ENCODE peak calls at places on chromosomes 11 and 22, in five cellular contexts. V is transverse colon, O is upper lobe of left lung, I is breast epithelium, T is stomach. A is an unnamed sample.

GRCh38 chr22:26994801-26995200 is 337.4 kb downstream of the MIAT start:
- DNase-seq in V (no peak), O (no peak), I (no peak), T (no peak), A (no peak)

GRCh38 chr11:131688056-131688693 is 317.8 kb downstream of the NTM start:
- DNase-seq in V (peak), O (peak), I (no peak), T (peak), A (peak)

GRCh38 chr22:16789860-16790493 is 35.2 kb downstream of the XKR3 start:
- DNase-seq in V (no peak), O (no peak), I (no peak), T (no peak), A (no peak)

GRCh38 chr11:128889657-128890213 is 1.4 kb upstream of the KCNJ5 start:
- DNase-seq in V (no peak), O (no peak), I (no peak), T (no peak), A (no peak)

GRCh38 chr11:86688398-86689179 is 16.2 kb upstream of the ME3 start:
- DNase-seq in V (no peak), O (no peak), I (no peak), T (no peak), A (no peak)

GRCh38 chr11:123590296-123590912 is 64.0 kb downstream of the SCN3B start:
- DNase-seq in V (peak), O (no peak), I (no peak), T (peak), A (no peak)

GRCh38 chr11:128627666-128628342 is 40.4 kb upstream of the ETS1 start:
- DNase-seq in V (no peak), O (no peak), I (no peak), T (no peak), A (peak)

GRCh38 chr22:41596776-41597634 is 7.4 kb upstream of the PMM1 start:
- DNase-seq in V (peak), O (no peak), I (peak), T (peak), A (no peak)

GRCh38 chr22:29700949-29701927 is 18.6 kb upstream of the CABP7 start:
- DNase-seq in V (peak), O (no peak), I (no peak), T (no peak), A (no peak)

GRCh38 chr22:42662114-42663021 is 13.2 kb upstream of the CYB5R3 start:
- DNase-seq in V (peak), O (peak), I (peak), T (peak), A (no peak)

GRCh38 chr22:30245985-30246901 is at the start of gene LIF:
- DNase-seq in V (peak), O (peak), I (no peak), T (no peak), A (no peak)

GRCh38 chr11:16547879-16548278 is 190.6 kb upstream of the C11orf58 start:
- DNase-seq in V (no peak), O (no peak), I (no peak), T (no peak), A (no peak)

GRCh38 chr11:13183094-13183825 is 94.3 kb upstream of the BMAL1 start:
- DNase-seq in V (no peak), O (no peak), I (no peak), T (no peak), A (no peak)

GRCh38 chr11:116240661-116241060 is 532.1 kb downstream of the BUD13 start:
- DNase-seq in V (no peak), O (no peak), I (no peak), T (no peak), A (no peak)

GRCh38 chr11:60785806-60786361 is 751 bp downstream of the MS4A10 start:
- DNase-seq in V (no peak), O (no peak), I (no peak), T (no peak), A (no peak)

GRCh38 chr22:43004362-43005035 is 10.4 kb downstream of the PACSIN2 start:
- DNase-seq in V (peak), O (no peak), I (no peak), T (no peak), A (no peak)

GRCh38 chr11:130773436-130773835 is 142.8 kb downstream of the SNX19 start:
- DNase-seq in V (no peak), O (no peak), I (no peak), T (no peak), A (no peak)

GRCh38 chr11:116879789-116880402 is 42.5 kb upstream of the APOA1 start:
- DNase-seq in V (no peak), O (no peak), I (no peak), T (no peak), A (no peak)

GRCh38 chr11:132472411-132473205 is 1059.7 kb downstream of the OPCML start:
- DNase-seq in V (no peak), O (no peak), I (no peak), T (no peak), A (no peak)

GRCh38 chr11:50044647-50045046 is 12.0 kb downstream of the OR4C45 start:
- DNase-seq in V (no peak), O (no peak), I (no peak), T (no peak), A (no peak)

DNA sequence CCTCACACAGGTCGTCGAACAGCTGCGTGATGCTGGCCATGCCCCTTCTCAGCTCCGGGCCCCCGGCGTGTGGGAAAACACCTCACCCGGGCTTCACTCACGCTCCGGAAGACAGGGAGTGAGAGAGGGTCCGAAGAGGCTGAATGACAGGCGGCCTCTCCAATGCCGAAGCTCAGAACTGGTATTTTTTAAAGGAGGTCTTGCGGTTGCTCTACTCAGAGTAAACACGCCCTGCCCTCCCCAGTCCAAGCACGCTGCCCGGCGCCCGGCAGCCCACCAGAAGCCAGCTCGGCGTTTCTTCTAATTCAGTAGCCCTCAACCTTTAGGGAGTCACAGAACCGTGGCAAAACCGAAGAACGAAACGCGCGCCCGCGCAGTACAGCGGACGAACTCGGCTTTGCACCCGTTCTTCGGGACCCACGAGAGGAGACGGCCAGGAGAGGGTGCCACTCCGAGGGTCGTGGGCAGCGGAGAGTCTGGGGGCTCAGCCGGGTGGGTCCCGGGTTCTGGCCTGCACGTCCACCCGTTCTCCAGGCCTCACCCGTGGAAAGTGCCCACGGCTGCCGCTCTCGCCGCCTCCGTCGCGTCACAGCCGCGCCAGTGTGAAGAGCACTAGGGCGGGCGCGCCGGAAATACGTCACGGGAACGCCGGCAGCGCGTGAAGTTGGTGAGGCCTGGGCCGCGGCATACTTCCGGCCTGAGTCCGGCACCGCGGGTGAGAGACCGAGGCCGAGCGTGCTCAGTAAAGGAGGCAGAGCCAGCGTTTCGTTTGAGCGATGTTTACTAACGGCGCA is at the start of gene TUBGCP6:
- DNase-seq in V (peak), O (peak), I (peak), T (peak), A (peak)
- TF ChIP-seq CTCF in V (peak), O (peak), I (peak), T (peak), A (peak)

GRCh38 chr22:19479358-19480172 is at the start of gene CDC45:
- DNase-seq in V (peak), O (peak), I (peak), T (peak), A (peak)

GRCh38 chr22:19477321-19478085 is 1.5 kb downstream of the UFD1 start:
- DNase-seq in V (no peak), O (no peak), I (no peak), T (no peak), A (no peak)

GRCh38 chr22:19478086-19478392 is 954 bp downstream of the UFD1 start:
- DNase-seq in V (no peak), O (no peak), I (no peak), T (no peak), A (no peak)

GRCh38 chr22:19480173-19480568 is 451 bp downstream of the CDC45 start:
- DNase-seq in V (no peak), O (no peak), I (no peak), T (no peak), A (no peak)

GRCh38 chr22:19478466-19479357 is at the start of gene UFD1:
- DNase-seq in V (peak), O (peak), I (peak), T (peak), A (peak)
- TF ChIP-seq POLR2AphosphoS5 in V (peak), O (peak), I (peak), T (peak), A (no peak)

GRCh38 chr11:63489879-63490278 is 1.1 kb downstream of the PLAAT5 start:
- DNase-seq in V (no peak), O (no peak), I (no peak), T (no peak), A (no peak)
- TF ChIP-seq POLR2A in V (no peak), O (no peak), I (no peak), T (no peak), A (no peak)

DNA sequence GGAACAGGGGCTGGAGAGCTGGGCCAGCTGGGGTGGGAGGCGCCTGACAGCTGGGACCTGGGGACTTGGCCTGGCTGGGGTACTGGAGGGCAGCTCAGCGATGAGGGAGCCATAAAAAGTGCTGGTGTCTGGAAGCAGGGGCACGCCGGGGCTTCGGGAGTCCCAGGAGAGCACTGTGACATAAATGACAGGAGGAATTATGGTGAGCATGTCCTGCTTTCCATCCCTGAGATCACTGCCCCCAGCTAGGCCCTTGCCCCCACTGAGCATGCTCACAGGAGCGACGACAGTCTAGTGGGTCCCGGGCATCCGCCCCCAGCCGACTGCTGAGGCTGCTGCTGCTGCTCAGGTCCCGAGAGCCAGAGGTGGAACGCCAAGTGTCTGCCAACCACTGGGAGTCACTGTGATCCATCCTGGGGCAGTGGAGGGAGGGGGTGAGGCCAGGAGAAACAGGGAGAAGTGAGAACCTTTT is 6.2 kb downstream of the ROBO4 start:
- DNase-seq in V (no peak), O (no peak), I (no peak), T (no peak), A (no peak)
- TF ChIP-seq CTCF in V (no peak), O (no peak), I (no peak), T (no peak), A (no peak)

GRCh38 chr22:36302439-36303114 is 49.6 kb downstream of the APOL1 start:
- DNase-seq in V (no peak), O (no peak), I (no peak), T (no peak), A (no peak)
- TF ChIP-seq POLR2AphosphoS5 in V (no peak), O (no peak), I (peak), T (no peak), A (no peak)

DNA sequence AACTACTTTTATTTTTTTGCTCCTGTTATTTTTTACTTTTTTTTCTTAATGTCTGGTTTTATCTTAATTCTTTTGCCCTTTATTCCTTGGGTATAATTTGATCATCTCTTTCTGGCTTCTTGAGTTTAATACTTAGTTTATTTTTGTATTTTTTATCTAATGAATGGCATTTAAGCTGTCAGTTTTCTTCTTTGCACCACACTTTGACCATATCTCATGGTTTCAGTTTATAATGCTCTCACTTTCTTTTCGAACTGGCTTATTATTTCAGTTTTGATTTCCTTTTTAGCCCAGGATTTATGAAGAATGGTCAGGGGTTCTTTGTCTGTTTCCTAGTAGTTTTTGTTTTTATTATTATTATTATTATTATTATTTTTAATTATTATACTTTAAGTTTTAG is 48.3 kb downstream of the QSER1 start:
- DNase-seq in V (no peak), O (no peak), I (no peak), T (no peak), A (no peak)
- TF ChIP-seq POLR2A in V (no peak), O (no peak), I (no peak), T (no peak), A (no peak)

GRCh38 chr11:74611369-74611861 is 19.0 kb downstream of the POLD3 start:
- DNase-seq in V (no peak), O (no peak), I (no peak), T (no peak), A (no peak)
- TF ChIP-seq CTCF in V (peak), O (peak), I (peak), T (peak), A (peak)

GRCh38 chr11:64850979-64851567 is 6.6 kb upstream of the CDC42BPG start:
- DNase-seq in V (peak), O (no peak), I (no peak), T (peak), A (no peak)
- TF ChIP-seq POLR2AphosphoS5 in V (no peak), O (peak), I (no peak), T (no peak), A (no peak)

A was measured in vagina.